ENCODE peak calls at places on chromosomes 1 and 21, in eight cellular contexts. G is mucosa of gallbladder; K is stimulated activated CD8-positive, alpha-beta memory T cell treated with anti-CD3 and anti-CD28 coated beads, Interleukin-15, amount 100 ng/mL, for 4 hours; J is iPS-NIHi11; V is fibroblast of villous mesenchyme; N is small intestine; S is SHP77; Q is activated gamma-delta T cell treated with anti-CD3 and anti-CD28 coated beads, Interleukin-2, amount 50 U/mL, for 16 hours. O is an unnamed sample.

GRCh38 chr1:10975567-10976326 is 36.7 kb upstream of the TARDBP start:
- DNase-seq in Q (no peak), G (peak; percentile 67), S (peak; percentile 30), N (peak; percentile 40), V (peak; percentile 82), K (no peak), J (peak; percentile 55), O (no peak)

GRCh38 chr1:172321429-172321828 is 99.1 kb upstream of the C1orf105 start:
- DNase-seq in J (no peak), S (peak; percentile 69), V (peak; percentile 70), Q (no peak), K (no peak), N (no peak), G (no peak), O (no peak)

GRCh38 chr1:193629875-193630274 is 443.5 kb upstream of the B3GALT2 start:
- DNase-seq in S (no peak), K (no peak), J (peak; percentile 20), G (no peak), Q (no peak), N (no peak), V (no peak), O (no peak)

GRCh38 chr1:13482600-13482999 is 31.2 kb downstream of the LRRC38 start:
- DNase-seq in J (no peak), N (no peak), S (no peak), V (no peak), K (no peak), Q (no peak), G (no peak), O (no peak)

GRCh38 chr1:215181518-215181917 is 99.0 kb downstream of the KCNK2 start:
- DNase-seq in J (no peak), G (no peak), K (no peak), N (no peak), S (no peak), V (peak; percentile 54), Q (no peak), O (no peak)

GRCh38 chr1:90412563-90412962 is 304.5 kb downstream of the BARHL2 start:
- DNase-seq in V (no peak), G (no peak), N (no peak), S (no peak), K (no peak), J (no peak), Q (no peak), O (no peak)

GRCh38 chr1:23718482-23718881 is 24.8 kb upstream of the ELOA start:
- DNase-seq in K (no peak), S (peak; percentile 55), J (peak; percentile 83), N (peak; percentile 24), Q (no peak), V (peak; percentile 47), G (no peak), O (no peak)

GRCh38 chr1:169928438-169929209 is 34.9 kb upstream of the SCYL3 start:
- DNase-seq in G (no peak), J (peak; percentile 20), S (peak; percentile 28), N (peak; percentile 51), V (peak; percentile 59), K (no peak), Q (no peak), O (no peak)

GRCh38 chr1:150621497-150622113 is 7.8 kb downstream of the ENSA start:
- DNase-seq in J (peak; percentile 44), Q (peak; percentile 40), K (no peak), S (peak; percentile 55), N (peak; percentile 69), G (peak; percentile 54), V (peak; percentile 79), O (peak; percentile 57)

GRCh38 chr21:41878831-41879189 is 334 bp downstream of the PRDM15 start:
- DNase-seq in V (peak; percentile 84), J (peak; percentile 92), S (peak; percentile 73), G (peak; percentile 81), K (peak; percentile 53), Q (peak; percentile 64), N (peak; percentile 77), O (peak; percentile 84)

GRCh38 chr1:214718724-214719123 is 115.7 kb downstream of the CENPF start:
- DNase-seq in K (no peak), J (no peak), N (no peak), Q (no peak), V (no peak), G (no peak), S (no peak), O (no peak)

GRCh38 chr21:36728371-36729111 is 29.6 kb downstream of the SIM2 start:
- DNase-seq in J (no peak), S (no peak), Q (no peak), N (no peak), V (no peak), K (no peak), G (no peak), O (no peak)

GRCh38 chr1:210587547-210587946 is 258.8 kb downstream of the HHAT start:
- DNase-seq in S (no peak), G (no peak), K (no peak), N (no peak), Q (no peak), J (no peak), V (peak; percentile 45), O (no peak)

GRCh38 chr1:156926175-156926574 is 5.7 kb downstream of the LRRC71 start:
- DNase-seq in V (peak; percentile 45), G (peak; percentile 65), J (no peak), Q (no peak), S (peak; percentile 20), K (no peak), N (peak; percentile 55), O (peak; percentile 64)

GRCh38 chr21:42465008-42465878 is 30.8 kb downstream of the RSPH1 start:
- DNase-seq in K (no peak), G (peak; percentile 46), N (peak; percentile 94), Q (no peak), V (no peak), S (no peak), J (no peak), O (no peak)

GRCh38 chr1:34695580-34695979 is 59.3 kb upstream of the GJB5 start:
- DNase-seq in N (no peak), K (no peak), V (no peak), Q (no peak), S (no peak), J (no peak), G (no peak), O (no peak)

O was measured in heart right ventricle.